ENCODE peak calls at places on chromosomes 6 and 20, in four cellular contexts. C, N, Y and L are unnamed samples.

GRCh38 chr6:155604991-155605390 is 149.4 kb upstream of the NOX3 start:
- DNase-seq in C (no peak), N (no peak), Y (no peak), L (no peak)

GRCh38 chr6:156511570-156511969 is 265.6 kb upstream of the ARID1B start:
- DNase-seq in C (no peak), N (no peak), Y (no peak), L (no peak)

GRCh38 chr6:1552296-1552761 is 57.4 kb upstream of the FOXC1 start:
- DNase-seq in C (peak), N (no peak), Y (no peak), L (no peak)

GRCh38 chr20:16974080-16974854 is 226.1 kb downstream of the OTOR start:
- DNase-seq in C (no peak), N (no peak), Y (no peak), L (no peak)

GRCh38 chr6:56690519-56691200 is 48.0 kb upstream of the DST start:
- DNase-seq in C (no peak), N (no peak), Y (no peak), L (peak)

GRCh38 chr6:85482206-85483040 is 32.5 kb downstream of the NT5E start:
- DNase-seq in C (no peak), N (no peak), Y (no peak), L (peak)

GRCh38 chr6:55772730-55773129 is 102.7 kb downstream of the BMP5 start:
- DNase-seq in C (no peak), N (no peak), Y (no peak), L (no peak)

GRCh38 chr20:37319120-37319717 is 26.7 kb upstream of the SRC start:
- DNase-seq in C (peak), N (no peak), Y (peak), L (no peak)

GRCh38 chr6:10981409-10981808 is 62.7 kb downstream of the ELOVL2 start:
- DNase-seq in C (no peak), N (no peak), Y (no peak), L (no peak)

GRCh38 chr20:7155282-7155681 is 387.8 kb downstream of the BMP2 start:
- DNase-seq in C (no peak), N (no peak), Y (no peak), L (no peak)

GRCh38 chr20:9926007-9926406 is 87.1 kb upstream of the PAK5 start:
- DNase-seq in C (no peak), N (no peak), Y (no peak), L (no peak)

GRCh38 chr6:118660218-118660569 is 8.8 kb upstream of the CEP85L start:
- DNase-seq in C (no peak), N (no peak), Y (no peak), L (no peak)

GRCh38 chr20:12012241-12013222 is 94.8 kb downstream of the BTBD3 start:
- DNase-seq in C (peak), N (peak), Y (peak), L (no peak)

GRCh38 chr20:48945840-48946514 is 24.5 kb downstream of the ARFGEF2 start:
- DNase-seq in C (no peak), N (no peak), Y (peak), L (no peak)

GRCh38 chr6:38977101-38977500 is 71.5 kb upstream of the GLP1R start:
- DNase-seq in C (peak), N (no peak), Y (no peak), L (no peak)

GRCh38 chr20:62925420-62926228 is 681 bp downstream of the DIDO1 start:
- DNase-seq in C (no peak), N (peak), Y (peak), L (no peak)

GRCh38 chr6:22349528-22349927 is 52.7 kb upstream of the PRL start:
- DNase-seq in C (no peak), N (no peak), Y (no peak), L (no peak)

GRCh38 chr20:542777-543368 is 717 bp downstream of the CSNK2A1 start:
- DNase-seq in C (peak), N (peak), Y (peak), L (no peak)

GRCh38 chr20:48332555-48332954 is 495.2 kb downstream of the PREX1 start:
- DNase-seq in C (no peak), N (no peak), Y (no peak), L (no peak)

GRCh38 chr6:29828471-29828797 is 809 bp downstream of the HLA-G start:
- DNase-seq in C (peak), N (peak), Y (no peak), L (no peak)

GRCh38 chr20:23061713-23062561 is 12.5 kb upstream of the THBD start:
- DNase-seq in C (peak), N (no peak), Y (peak), L (no peak)

GRCh38 chr6:150245148-150245547 is 102.3 kb downstream of the PPP1R14C start:
- DNase-seq in C (no peak), N (no peak), Y (no peak), L (no peak)

GRCh38 chr6:106167105-106167814 is 81.1 kb downstream of the PRDM1 start:
- DNase-seq in C (no peak), N (no peak), Y (no peak), L (no peak)

GRCh38 chr6:99119109-99120031 is 171.6 kb upstream of the FBXL4 start:
- DNase-seq in C (peak), N (peak), Y (peak), L (no peak)

GRCh38 chr6:98037571-98037970 is 754.6 kb upstream of the MMS22L start:
- DNase-seq in C (peak), N (no peak), Y (no peak), L (no peak)
- TF ChIP-seq CTCF in C (peak), N (no peak), Y (no peak), L (no peak)

GRCh38 chr6:28212510-28213212 is 12.4 kb upstream of the ZSCAN9 start:
- DNase-seq in C (peak), N (peak), Y (peak), L (peak)
- TF ChIP-seq CTCF in C (peak), N (no peak), Y (no peak), L (no peak)

GRCh38 chr6:114735118-114735730 is 392.4 kb upstream of the HS3ST5 start:
- DNase-seq in C (peak), N (no peak), Y (no peak), L (no peak)
- TF ChIP-seq CTCF in C (peak), N (no peak), Y (no peak), L (no peak)

GRCh38 chr6:25883991-25884390 is 9.9 kb upstream of the SLC17A3 start:
- DNase-seq in C (no peak), N (no peak), Y (no peak), L (peak)

GRCh38 chr6:25883536-25883935 is 9.5 kb upstream of the SLC17A3 start:
- DNase-seq in C (no peak), N (no peak), Y (no peak), L (no peak)

GRCh38 chr6:25878721-25879322 is 4.8 kb upstream of the SLC17A3 start:
- DNase-seq in C (no peak), N (no peak), Y (no peak), L (no peak)

GRCh38 chr6:25880601-25881000 is 6.6 kb upstream of the SLC17A3 start:
- DNase-seq in C (no peak), N (no peak), Y (no peak), L (no peak)

DNA sequence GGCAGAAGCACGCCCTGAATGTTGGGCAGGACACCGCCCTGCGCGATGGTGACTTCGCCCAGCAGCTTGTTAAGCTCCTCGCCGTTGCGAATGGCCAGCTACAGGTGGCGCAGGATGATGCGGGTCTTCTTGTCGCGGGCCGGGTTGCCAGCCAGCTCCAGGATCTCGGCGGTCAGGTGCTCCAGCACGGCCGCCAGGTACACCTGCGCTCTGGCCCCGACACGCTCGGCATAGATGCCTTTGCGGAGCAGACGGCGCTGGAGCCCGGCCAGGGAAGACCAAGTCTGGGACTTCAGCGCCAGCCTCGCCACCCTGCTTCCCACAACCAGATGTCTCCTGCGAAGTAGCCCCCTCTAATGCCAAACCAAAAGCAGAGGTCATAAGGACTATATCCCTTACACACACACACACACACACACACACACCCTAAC is 8.0 kb upstream of the SLC17A3 start:
- DNase-seq in C (peak), N (no peak), Y (peak), L (no peak)
- TF ChIP-seq CTCF in C (peak), N (no peak), Y (no peak), L (no peak)

GRCh38 chr20:4613718-4614620 is 107.7 kb upstream of the PRND start:
- DNase-seq in C (peak), N (peak), Y (peak), L (no peak)
- TF ChIP-seq CTCF in C (peak), N (no peak), Y (peak), L (peak)

GRCh38 chr6:169445227-169445626 is 191.6 kb upstream of the THBS2 start:
- DNase-seq in C (peak), N (no peak), Y (no peak), L (no peak)
- TF ChIP-seq CTCF in C (peak), N (peak), Y (no peak), L (no peak)

GRCh38 chr6:131062245-131063027 is 609 bp downstream of the EPB41L2 start:
- DNase-seq in C (peak), N (peak), Y (peak), L (no peak)

GRCh38 chr6:131063764-131064272 is 773 bp upstream of the EPB41L2 start:
- DNase-seq in C (no peak), N (no peak), Y (no peak), L (no peak)

GRCh38 chr6:131061041-131061770 is 1.8 kb downstream of the EPB41L2 start:
- DNase-seq in C (no peak), N (no peak), Y (no peak), L (no peak)

GRCh38 chr6:131061771-131062160 is 1.3 kb downstream of the EPB41L2 start:
- DNase-seq in C (no peak), N (no peak), Y (no peak), L (no peak)

GRCh38 chr6:131063028-131063763 is at the start of gene EPB41L2:
- DNase-seq in C (peak), N (peak), Y (peak), L (peak)
- TF ChIP-seq CTCF in C (no peak), N (no peak), Y (no peak), L (no peak)

DNA sequence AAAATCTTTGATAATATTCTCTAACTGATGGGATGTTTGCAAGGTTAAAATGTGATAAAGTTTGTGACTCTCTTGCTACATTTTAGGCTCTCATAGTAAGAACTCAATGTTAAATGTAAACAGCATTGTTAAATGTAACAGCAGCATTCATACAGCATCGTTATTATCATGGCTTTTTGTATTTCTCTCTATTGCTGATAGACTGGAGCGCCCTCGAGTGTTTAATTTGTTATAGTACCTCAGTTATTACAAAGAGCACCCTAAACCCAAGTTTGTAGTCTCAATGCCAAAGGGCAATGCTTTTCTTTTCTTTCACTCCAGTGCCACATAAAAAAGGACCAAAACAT is 14.9 kb upstream of the TTPAL start:
- DNase-seq in C (peak), N (no peak), Y (no peak), L (peak)
- TF ChIP-seq CTCF in C (peak), N (peak), Y (peak), L (peak)